ENCODE peak calls at places on chromosome 1, in nine cellular contexts. H is A549, G is uterus, R is GM12891, Q is thyroid gland, O is IMR-90, D is stomach, N is heart left ventricle, T is GM12892. U is an unnamed sample.

GRCh38 chr1:3278416-3279181 is 175.9 kb upstream of the ARHGEF16 start:
- DNase-seq in O (no peak), N (no peak), H (no peak), R (no peak), D (no peak), T (no peak), Q (peak; percentile 96), G (no peak), U (no peak)

GRCh38 chr1:152533327-152533938 is 19.2 kb downstream of the CRCT1 start:
- DNase-seq in R (no peak), D (no peak), O (peak; percentile 15), N (no peak), H (peak; percentile 33), G (no peak), Q (no peak), T (no peak), U (peak; percentile 20)

GRCh38 chr1:41695118-41695517 is 210.6 kb upstream of the EDN2 start:
- DNase-seq in G (no peak), Q (peak; percentile 56), H (no peak), N (peak; percentile 77), R (no peak), T (no peak), D (peak; percentile 52), O (no peak), U (peak; percentile 42)

GRCh38 chr1:95941121-95941798 is 707.2 kb downstream of the RWDD3 start:
- DNase-seq in G (no peak), D (no peak), R (no peak), O (no peak), H (no peak), T (no peak), Q (no peak), N (no peak), U (no peak)

GRCh38 chr1:203440780-203441179 is 34.8 kb upstream of the PRELP start:
- DNase-seq in G (peak; percentile 86), Q (peak; percentile 94), O (peak; percentile 72), R (no peak), N (peak; percentile 78), H (no peak), D (peak; percentile 75), T (no peak), U (peak; percentile 82)

GRCh38 chr1:176939993-176940392 is 224.5 kb downstream of the ASTN1 start:
- DNase-seq in H (no peak), N (no peak), G (no peak), R (no peak), Q (no peak), D (no peak), O (no peak), T (no peak), U (no peak)

GRCh38 chr1:188517139-188517538 is 1688.4 kb downstream of the PLA2G4A start:
- DNase-seq in Q (no peak), H (no peak), G (no peak), D (no peak), N (no peak), O (no peak), T (no peak), R (no peak), U (no peak)

GRCh38 chr1:230204852-230205251 is 137.8 kb downstream of the GALNT2 start:
- DNase-seq in N (no peak), D (peak; percentile 66), Q (peak; percentile 59), H (no peak), G (no peak), T (no peak), R (no peak), O (no peak), U (no peak)

GRCh38 chr1:11700655-11701467 is 9.4 kb downstream of the DRAXIN start:
- DNase-seq in R (no peak), O (no peak), N (no peak), G (no peak), H (no peak), T (no peak), D (no peak), Q (no peak), U (no peak)

GRCh38 chr1:31765516-31765915 is 1.4 kb upstream of the ADGRB2 start:
- DNase-seq in O (no peak), T (no peak), R (no peak), H (no peak), Q (no peak), N (no peak), G (no peak), D (no peak), U (no peak)

GRCh38 chr1:72221811-72222210 is 60.5 kb downstream of the NEGR1 start:
- DNase-seq in H (no peak), T (no peak), O (no peak), R (no peak), N (no peak), D (no peak), G (no peak), Q (no peak), U (no peak)

GRCh38 chr1:240036526-240036925 is 55.2 kb upstream of the FMN2 start:
- DNase-seq in R (no peak), O (no peak), G (no peak), H (no peak), D (no peak), T (no peak), Q (no peak), N (no peak), U (no peak)

GRCh38 chr1:32967863-32968571 is 3.4 kb upstream of the RNF19B start:
- DNase-seq in H (no peak), O (peak; percentile 77), T (no peak), Q (no peak), N (no peak), R (no peak), G (no peak), D (no peak), U (no peak)

GRCh38 chr1:187054862-187055757 is 226.4 kb downstream of the PLA2G4A start:
- DNase-seq in Q (no peak), R (no peak), O (no peak), G (no peak), D (no peak), T (no peak), H (no peak), N (no peak), U (no peak)

GRCh38 chr1:43199093-43199726 is 27.1 kb downstream of the CFAP57 start:
- DNase-seq in Q (no peak), N (no peak), G (no peak), O (no peak), T (peak; percentile 31), H (no peak), D (no peak), R (no peak), U (no peak)
- TF ChIP-seq POLR2A in Q (no peak), N (no peak), G (no peak), O (no peak), T (peak; percentile 67), H (no peak), D (no peak), R (no peak), U (no peak)

DNA sequence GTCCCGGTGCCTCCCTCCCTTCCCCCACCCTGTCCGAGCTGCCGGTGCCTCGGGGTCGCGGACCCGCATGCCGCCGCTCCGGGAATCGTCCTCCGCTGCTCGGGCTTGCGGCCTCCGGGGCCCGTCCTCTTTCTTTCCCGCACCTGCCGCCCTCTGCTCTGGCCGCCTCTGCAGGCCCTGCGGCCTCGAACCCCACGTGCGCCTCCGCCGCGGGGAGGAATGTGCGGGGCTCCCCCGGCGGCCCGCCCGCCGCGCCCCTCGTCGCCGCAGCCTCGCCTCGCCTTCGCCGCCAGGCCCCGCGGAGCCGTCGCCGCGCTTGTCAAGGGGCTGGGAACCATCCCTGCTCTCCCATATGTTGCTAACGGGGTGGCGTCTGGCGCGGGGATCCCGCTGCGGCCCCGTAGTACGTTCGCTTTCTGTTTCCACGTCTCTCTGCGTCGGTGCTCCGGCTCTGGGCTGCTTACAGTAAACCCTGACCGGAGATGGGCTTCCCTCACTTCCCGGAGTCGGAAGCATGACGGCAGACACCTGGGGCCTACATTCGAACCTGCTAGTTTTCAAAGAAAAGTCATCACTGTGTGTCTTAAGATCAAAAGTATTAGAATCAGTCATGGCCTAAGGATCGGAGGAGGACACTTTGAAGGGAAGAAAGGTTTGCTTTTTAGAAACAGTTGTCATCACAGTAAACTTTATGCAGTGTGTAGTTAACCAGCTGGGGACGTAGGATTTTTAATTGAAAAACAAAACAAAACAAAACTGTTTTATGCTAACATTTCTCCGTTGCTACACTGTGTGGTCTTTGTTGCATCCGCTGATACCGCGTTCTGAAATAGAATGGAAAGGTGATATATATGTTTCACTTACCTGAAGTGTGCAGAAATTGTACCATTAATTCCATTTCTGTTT is 68.9 kb downstream of the SLC35A3 start:
- DNase-seq in O (peak; percentile 72), N (peak; percentile 60), G (peak; percentile 66), D (peak; percentile 75), Q (peak; percentile 64), H (no peak), R (peak; percentile 28), T (peak; percentile 40), U (peak; percentile 73)
- TF ChIP-seq POLR2A in O (no peak), N (no peak), G (no peak), D (no peak), Q (no peak), H (no peak), R (peak; percentile 35), T (no peak), U (peak; percentile 65)

DNA sequence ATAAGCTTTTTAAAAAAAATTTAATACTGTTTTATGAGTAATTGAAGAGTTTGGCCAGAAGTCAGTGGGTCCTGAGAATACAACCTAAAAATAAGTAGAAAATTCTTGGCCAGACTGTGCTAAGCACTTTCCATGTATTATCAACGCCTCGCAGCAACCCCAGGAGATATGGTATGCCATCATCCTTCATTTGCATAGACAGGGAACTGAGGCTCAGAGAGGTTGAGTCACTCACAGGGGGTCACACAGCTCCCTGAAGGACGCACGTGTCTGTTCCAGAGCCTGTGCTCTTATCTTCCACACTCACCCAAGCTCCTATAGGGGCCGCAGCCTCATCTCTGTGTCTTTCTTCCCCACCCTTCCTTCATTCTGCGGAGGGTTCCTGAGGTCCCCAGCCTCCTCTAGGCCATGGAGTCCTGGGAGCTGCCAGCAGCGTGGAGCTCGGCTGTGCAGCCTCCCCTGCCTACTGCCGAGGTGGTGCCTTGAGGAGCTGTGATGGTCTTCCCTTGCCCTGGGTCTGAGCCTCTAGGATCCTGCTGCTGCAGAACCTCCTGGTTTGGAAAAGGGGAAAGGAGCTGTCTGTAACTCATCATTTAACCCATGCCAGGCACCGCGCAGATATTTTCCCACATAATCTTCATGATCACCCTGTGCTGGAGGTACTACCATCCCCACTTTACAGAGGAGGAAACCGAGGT is 30.3 kb upstream of the ECE1 start:
- DNase-seq in N (no peak), D (no peak), R (no peak), H (no peak), O (no peak), G (no peak), T (no peak), Q (no peak), U (peak; percentile 72)
- TF ChIP-seq POLR2A in N (no peak), D (no peak), R (no peak), H (no peak), O (no peak), G (no peak), T (no peak), Q (no peak), U (peak; percentile 20)

DNA sequence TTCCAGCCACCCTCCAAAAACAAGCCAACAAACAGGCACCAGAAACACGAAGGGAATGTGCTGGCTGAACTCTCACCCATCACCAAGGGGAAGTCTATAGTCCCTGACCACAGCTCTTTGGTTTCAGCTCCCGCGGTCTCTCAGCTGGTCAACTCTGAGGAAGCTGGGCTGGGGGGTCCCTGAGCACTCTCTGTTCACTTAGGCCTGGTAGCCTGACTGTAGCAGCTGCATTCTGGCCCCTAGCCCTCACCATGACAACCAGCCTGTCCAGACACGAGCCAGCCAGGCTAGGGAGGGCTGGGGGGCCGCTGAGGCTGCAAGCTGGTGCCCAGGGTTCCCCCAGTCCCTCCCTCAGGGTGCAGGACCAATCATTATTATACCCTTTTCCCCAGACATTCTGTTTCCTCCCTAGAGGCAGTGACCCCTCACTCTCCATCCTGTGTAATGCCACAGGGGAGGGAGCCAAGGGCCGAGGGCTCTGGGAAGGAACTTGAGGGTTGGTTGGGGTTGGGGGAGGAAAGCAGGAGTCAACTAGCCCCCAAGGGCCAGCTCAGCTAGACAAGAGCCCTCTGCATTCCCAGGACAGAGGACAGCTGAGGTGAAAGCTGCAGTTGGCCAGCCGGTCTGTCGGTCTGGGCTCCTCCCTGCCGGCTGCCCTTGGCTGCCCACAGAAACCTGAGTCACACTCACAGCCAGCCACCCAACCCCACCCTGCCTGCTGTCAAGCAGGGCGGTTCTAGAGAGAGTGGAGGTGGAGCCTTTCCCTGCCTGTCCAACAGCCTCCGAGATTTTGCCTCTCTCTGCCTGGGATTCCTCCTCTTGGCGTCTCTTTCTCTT is 1.2 kb upstream of the TRAPPC3 start:
- DNase-seq in G (peak; percentile 93), N (peak; percentile 92), H (peak; percentile 82), Q (peak; percentile 98), R (peak; percentile 58), T (peak; percentile 63), D (peak; percentile 94), O (peak; percentile 95), U (peak; percentile 98)
- TF ChIP-seq POLR2A in G (peak; percentile 63), N (peak; percentile 85), H (peak; percentile 48), Q (no peak), R (no peak), T (peak; percentile 4), D (no peak), O (peak; percentile 81), U (no peak)

U was measured in adrenal gland.